ENCODE peak calls at places on chromosomes 6 and 20, in eight cellular contexts. Z is activated T-cell treated with anti-CD3 and anti-CD28 coated beads, Interleukin-2, amount 50 U/mL, for 72 hours; K is naive B cell; F is breast epithelium; Q is foreskin keratinocyte; I is NCI-H2081; U is HuH-7; J is fibroblast of lung. E is an unnamed sample.

GRCh38 chr20:61859712-61860111 is 206.0 kb downstream of the TAF4 start:
- DNase-seq in U (no peak), K (no peak), F (no peak), J (no peak), Q (no peak), Z (no peak), I (no peak), E (no peak)

GRCh38 chr6:134823635-134824034 is 126.3 kb downstream of the ALDH8A1 start:
- DNase-seq in Z (no peak), U (no peak), F (no peak), K (no peak), J (no peak), Q (no peak), I (no peak), E (no peak)

GRCh38 chr6:7073810-7074525 is 33.8 kb upstream of the RREB1 start:
- DNase-seq in K (peak; percentile 70), U (no peak), I (no peak), Z (peak; percentile 83), Q (no peak), J (no peak), F (no peak), E (no peak)

GRCh38 chr20:1505871-1506270 is 14.7 kb upstream of the SIRPB2 start:
- DNase-seq in Q (no peak), J (no peak), Z (no peak), I (no peak), F (no peak), U (no peak), K (no peak), E (peak; percentile 57)

GRCh38 chr20:10060223-10060622 is 25.4 kb downstream of the ANKEF1 start:
- DNase-seq in J (peak; percentile 39), K (peak; percentile 37), Q (no peak), Z (no peak), F (no peak), U (no peak), I (no peak), E (no peak)

GRCh38 chr20:45987108-45987780 is 15.2 kb upstream of the ZNF335 start:
- DNase-seq in Z (peak; percentile 85), K (peak; percentile 70), I (peak; percentile 58), F (peak; percentile 70), Q (no peak), U (peak; percentile 85), J (peak; percentile 37), E (peak; percentile 37)

GRCh38 chr20:43722153-43722505 is 4.7 kb downstream of the GTSF1L start:
- DNase-seq in F (no peak), Z (peak; percentile 65), J (no peak), Q (no peak), U (no peak), K (no peak), I (no peak), E (no peak)

GRCh38 chr6:112563368-112563767 is 216.2 kb downstream of the RFPL4B start:
- DNase-seq in F (no peak), K (no peak), J (peak; percentile 8), U (peak; percentile 13), Q (no peak), Z (no peak), I (no peak), E (no peak)

GRCh38 chr6:106192824-106193223 is 106.7 kb downstream of the PRDM1 start:
- DNase-seq in J (no peak), F (no peak), U (no peak), Z (no peak), Q (peak; percentile 12), K (no peak), I (no peak), E (peak; percentile 75)